ENCODE peak calls at places on chromosome 13, in four cellular contexts. One of them, this sample, is unnamed.
A peak's percentile ranks its signal among the peaks of the same experiment; 100 is the strongest.

GRCh38 chr13:114078501-114079451 is 53.6 kb downstream of the RASA3 start:
- DNase-seq in ovary: peak; percentile 30
- DNase-seq in uterus: peak; percentile 58
- DNase-seq in RWPE2: peak; percentile 56
- DNase-seq in this sample: no peak

GRCh38 chr13:95023405-95023804 is 277.8 kb downstream of the ABCC4 start:
- DNase-seq in RWPE2: no peak
- DNase-seq in uterus: no peak
- DNase-seq in ovary: no peak
- DNase-seq in this sample: no peak

GRCh38 chr13:22517544-22517943 is 663.2 kb upstream of the SGCG start:
- DNase-seq in RWPE2: no peak
- DNase-seq in uterus: no peak
- DNase-seq in ovary: no peak
- DNase-seq in this sample: no peak

GRCh38 chr13:53137777-53138176 is 109.2 kb downstream of the OLFM4 start:
- DNase-seq in RWPE2: no peak
- DNase-seq in uterus: peak; percentile 65
- DNase-seq in ovary: no peak
- DNase-seq in this sample: no peak

GRCh38 chr13:87982436-87982835 is 311.3 kb downstream of the SLITRK5 start:
- DNase-seq in uterus: no peak
- DNase-seq in RWPE2: no peak
- DNase-seq in ovary: no peak
- DNase-seq in this sample: no peak

GRCh38 chr13:111558700-111559088 is 238.3 kb downstream of the TEX29 start:
- DNase-seq in RWPE2: no peak
- DNase-seq in uterus: no peak
- DNase-seq in ovary: no peak
- DNase-seq in this sample: no peak

GRCh38 chr13:113863511-113864302 is at the start of gene GAS6:
- DNase-seq in RWPE2: peak; percentile 62
- DNase-seq in ovary: peak; percentile 75
- DNase-seq in uterus: peak; percentile 67
- DNase-seq in this sample: no peak

GRCh38 chr13:33016414-33017409 is at the start of gene KL:
- DNase-seq in RWPE2: no peak
- DNase-seq in uterus: no peak
- DNase-seq in ovary: no peak
- DNase-seq in this sample: no peak

GRCh38 chr13:21413013-21413412 is 46.1 kb downstream of the ZDHHC20 start:
- DNase-seq in RWPE2: no peak
- DNase-seq in ovary: no peak
- DNase-seq in uterus: no peak
- DNase-seq in this sample: no peak

GRCh38 chr13:31204592-31204991 is 4.8 kb downstream of the B3GLCT start:
- DNase-seq in uterus: peak; percentile 43
- DNase-seq in RWPE2: no peak
- DNase-seq in ovary: no peak
- DNase-seq in this sample: no peak

GRCh38 chr13:44050450-44051063 is 170.9 kb downstream of the LACC1 start:
- DNase-seq in RWPE2: no peak
- DNase-seq in ovary: no peak
- DNase-seq in uterus: no peak
- DNase-seq in this sample: no peak

GRCh38 chr13:109790951-109791605 is 4.7 kb upstream of the IRS2 start:
- DNase-seq in uterus: no peak
- DNase-seq in RWPE2: no peak
- DNase-seq in ovary: no peak
- DNase-seq in this sample: no peak

GRCh38 chr13:91368676-91369425 is 21.4 kb downstream of the MIR17HG start:
- DNase-seq in RWPE2: no peak
- DNase-seq in uterus: no peak
- DNase-seq in ovary: no peak
- DNase-seq in this sample: no peak

GRCh38 chr13:26557393-26558073 is at the start of gene WASF3:
- DNase-seq in RWPE2: peak; percentile 93
- DNase-seq in uterus: peak; percentile 93
- DNase-seq in ovary: peak; percentile 96
- DNase-seq in this sample: peak; percentile 57

GRCh38 chr13:26558912-26559485 is 1.5 kb downstream of the WASF3 start:
- DNase-seq in RWPE2: no peak
- DNase-seq in ovary: no peak
- DNase-seq in uterus: no peak
- DNase-seq in this sample: no peak

GRCh38 chr13:26560456-26560855 is 3.0 kb downstream of the WASF3 start:
- DNase-seq in uterus: no peak
- DNase-seq in ovary: no peak
- DNase-seq in RWPE2: no peak
- DNase-seq in this sample: no peak

GRCh38 chr13:26557051-26557392 is 461 bp upstream of the WASF3 start:
- DNase-seq in uterus: no peak
- DNase-seq in ovary: no peak
- DNase-seq in RWPE2: no peak
- DNase-seq in this sample: no peak

DNA sequence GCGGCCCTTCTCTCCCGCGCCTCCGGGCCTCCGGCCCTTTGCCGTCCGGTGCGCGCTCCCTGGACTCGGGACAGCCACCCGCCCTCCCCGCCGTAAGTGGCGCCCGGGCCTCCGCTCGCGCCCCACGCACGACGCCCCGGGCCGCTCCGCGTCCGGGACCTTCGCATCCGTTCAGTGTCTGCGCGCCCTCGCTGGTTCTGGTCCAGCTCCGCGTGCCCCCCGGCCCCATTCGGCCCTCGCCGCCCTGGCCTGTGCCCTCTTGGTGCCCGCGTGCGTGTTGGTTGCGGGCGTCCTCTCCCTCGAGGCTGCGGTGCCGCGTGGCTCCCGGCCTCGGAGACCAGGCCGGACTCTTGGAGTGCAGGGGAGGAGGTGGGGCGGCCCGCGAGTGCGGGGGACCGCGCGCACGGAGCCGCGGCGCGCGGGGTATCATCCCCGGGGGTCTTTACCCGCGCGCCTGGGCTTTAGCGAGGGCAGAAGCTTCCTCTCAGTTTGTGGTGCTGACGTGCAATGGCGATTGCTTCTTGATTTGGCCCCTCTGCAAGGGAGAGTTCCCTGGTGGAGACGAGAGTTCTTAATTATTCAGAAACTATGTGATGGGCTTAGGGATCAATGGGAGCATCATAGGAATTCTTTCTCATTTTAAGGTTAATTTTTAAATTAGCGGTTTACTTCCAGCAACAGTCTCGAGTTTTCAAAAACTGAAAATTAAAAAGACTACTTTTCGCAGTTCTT is 757 bp downstream of the WASF3 start:
- DNase-seq in RWPE2: no peak
- DNase-seq in ovary: peak; percentile 42
- DNase-seq in uterus: no peak
- DNase-seq in this sample: no peak
- H3K27ac ChIP-seq in RWPE2: peak overlapping the region; percentile 24
- H3K27ac ChIP-seq in ovary: peak overlapping the region; percentile 55
- H3K27ac ChIP-seq in uterus: peak overlapping the region; percentile 40
- H3K27ac ChIP-seq in this sample: peak overlapping the region; percentile 49

GRCh38 chr13:51957377-51958216 is 53.7 kb downstream of the ATP7B start:
- DNase-seq in RWPE2: no peak
- DNase-seq in uterus: no peak
- DNase-seq in ovary: no peak
- DNase-seq in this sample: no peak

GRCh38 chr13:51956717-51957116 is 54.5 kb downstream of the ATP7B start:
- DNase-seq in ovary: no peak
- DNase-seq in RWPE2: no peak
- DNase-seq in uterus: no peak
- DNase-seq in this sample: no peak

GRCh38 chr13:51955841-51956603 is 55.2 kb downstream of the ATP7B start:
- DNase-seq in uterus: no peak
- DNase-seq in ovary: no peak
- DNase-seq in RWPE2: no peak
- DNase-seq in this sample: no peak

GRCh38 chr13:51953347-51953746 is 57.9 kb downstream of the ATP7B start:
- DNase-seq in ovary: no peak
- DNase-seq in uterus: no peak
- DNase-seq in RWPE2: no peak
- DNase-seq in this sample: no peak

DNA sequence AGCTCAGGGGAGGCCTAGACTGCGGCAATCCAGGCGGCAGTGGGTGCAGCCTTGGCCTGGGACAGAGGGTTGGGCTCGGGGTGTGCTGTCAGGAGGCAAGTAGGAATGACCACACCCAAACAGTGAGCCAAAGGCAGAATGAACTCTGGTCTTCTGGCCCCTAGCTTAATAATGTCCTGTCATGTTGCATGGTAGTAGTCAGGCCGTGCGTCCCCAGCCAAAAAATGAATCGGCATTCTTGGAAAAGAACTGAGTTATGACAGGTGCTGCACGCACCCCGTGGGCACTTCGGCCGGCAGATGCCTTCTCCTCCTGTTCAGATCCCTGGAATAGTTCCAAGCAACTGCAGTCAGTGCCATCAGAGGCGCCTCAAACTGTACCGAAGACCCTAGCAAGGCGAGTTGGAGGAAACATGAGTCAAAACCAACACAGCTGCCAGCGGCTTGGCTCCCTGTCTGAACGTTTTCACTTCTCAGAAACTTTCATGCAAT is 55.9 kb downstream of the ATP7B start:
- DNase-seq in ovary: no peak
- DNase-seq in uterus: no peak
- DNase-seq in RWPE2: no peak
- DNase-seq in this sample: no peak
- H3K4me3 ChIP-seq in ovary: no peak overlapping the region
- H3K4me3 ChIP-seq in uterus: no peak overlapping the region
- H3K4me3 ChIP-seq in RWPE2: no peak overlapping the region
- H3K4me3 ChIP-seq in this sample: no peak overlapping the region

DNA sequence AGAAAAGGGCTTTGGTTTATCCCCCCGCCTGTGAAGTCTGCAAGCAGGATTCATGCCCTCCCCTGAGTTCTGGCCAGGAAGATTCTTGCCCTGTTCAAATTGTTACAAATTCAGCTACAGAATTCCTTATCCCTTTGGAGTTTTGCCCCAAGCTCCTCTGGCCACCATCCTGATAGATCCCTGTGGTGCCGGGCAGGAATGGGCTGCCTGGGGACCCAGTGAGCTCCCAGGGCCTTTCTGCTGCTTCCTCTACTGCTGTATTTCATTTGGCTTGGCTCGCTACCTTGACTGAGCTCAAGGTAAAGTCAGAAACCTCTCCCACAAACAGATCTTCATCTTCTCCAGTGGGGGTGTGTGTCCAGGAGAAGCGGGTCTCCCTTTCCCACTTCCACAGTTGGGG is 194.6 kb upstream of the NBEA start:
- DNase-seq in RWPE2: no peak
- DNase-seq in uterus: no peak
- DNase-seq in ovary: no peak
- DNase-seq in this sample: no peak
- H3K27ac ChIP-seq in RWPE2: no peak overlapping the region
- H3K27ac ChIP-seq in uterus: peak overlapping the region; percentile 54
- H3K27ac ChIP-seq in ovary: peak overlapping the region; percentile 17
- H3K27ac ChIP-seq in this sample: no peak overlapping the region

DNA sequence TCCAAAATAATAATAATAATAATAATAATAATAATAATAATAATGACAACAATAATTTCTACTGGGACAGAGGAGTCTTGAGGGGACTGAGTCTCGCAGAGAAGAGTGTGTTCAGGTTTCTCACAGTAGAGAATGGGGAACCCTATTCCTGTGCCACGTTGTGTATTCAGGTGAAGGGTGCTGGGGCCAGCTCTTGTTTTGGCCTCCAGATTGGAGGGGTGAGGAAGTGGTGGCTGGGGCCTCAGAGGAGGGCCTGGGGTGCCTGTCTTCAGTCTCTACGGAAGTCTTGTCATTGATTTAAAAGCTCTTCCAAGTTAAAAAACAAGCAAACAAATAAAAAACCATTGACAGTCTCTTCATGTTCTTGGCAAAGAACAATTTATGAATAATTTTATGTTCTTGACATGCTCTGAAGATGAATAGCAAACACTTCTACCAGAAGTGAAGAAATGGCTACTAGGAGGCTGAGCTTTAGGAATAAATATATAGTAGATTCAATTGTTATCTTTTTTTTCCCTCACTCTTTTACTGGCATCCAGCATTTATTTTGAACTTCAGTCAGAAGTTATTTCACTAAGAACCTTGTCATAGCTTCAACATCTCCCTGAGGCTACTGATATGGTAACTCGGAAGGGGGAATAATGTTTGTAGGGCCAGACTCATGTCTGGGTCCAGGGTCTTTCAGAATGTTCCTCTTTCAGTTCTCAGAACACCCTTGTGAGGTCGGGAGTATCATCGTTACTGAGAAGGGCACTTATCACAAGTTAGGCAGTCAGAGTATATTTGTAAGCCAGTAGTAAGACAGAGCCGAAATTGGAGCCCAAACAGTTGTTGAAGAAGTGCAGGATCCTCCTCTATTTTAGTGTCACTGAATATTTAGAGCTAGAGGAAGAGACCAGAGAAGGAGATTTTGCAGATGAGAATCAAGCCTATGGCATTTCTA is 13.1 kb downstream of the LRCH1 start:
- DNase-seq in ovary: no peak
- DNase-seq in RWPE2: no peak
- DNase-seq in uterus: no peak
- DNase-seq in this sample: no peak
- H3K4me3 ChIP-seq in ovary: no peak overlapping the region
- H3K4me3 ChIP-seq in RWPE2: no peak overlapping the region
- H3K4me3 ChIP-seq in uterus: no peak overlapping the region
- H3K4me3 ChIP-seq in this sample: no peak overlapping the region

GRCh38 chr13:100735494-100735893 is 60.9 kb upstream of the TMTC4 start:
- DNase-seq in RWPE2: no peak
- DNase-seq in ovary: no peak
- DNase-seq in uterus: no peak
- DNase-seq in this sample: no peak
- H3K27ac ChIP-seq in RWPE2: no peak overlapping the region
- H3K27ac ChIP-seq in ovary: no peak overlapping the region
- H3K27ac ChIP-seq in uterus: no peak overlapping the region
- H3K27ac ChIP-seq in this sample: no peak overlapping the region

DNA sequence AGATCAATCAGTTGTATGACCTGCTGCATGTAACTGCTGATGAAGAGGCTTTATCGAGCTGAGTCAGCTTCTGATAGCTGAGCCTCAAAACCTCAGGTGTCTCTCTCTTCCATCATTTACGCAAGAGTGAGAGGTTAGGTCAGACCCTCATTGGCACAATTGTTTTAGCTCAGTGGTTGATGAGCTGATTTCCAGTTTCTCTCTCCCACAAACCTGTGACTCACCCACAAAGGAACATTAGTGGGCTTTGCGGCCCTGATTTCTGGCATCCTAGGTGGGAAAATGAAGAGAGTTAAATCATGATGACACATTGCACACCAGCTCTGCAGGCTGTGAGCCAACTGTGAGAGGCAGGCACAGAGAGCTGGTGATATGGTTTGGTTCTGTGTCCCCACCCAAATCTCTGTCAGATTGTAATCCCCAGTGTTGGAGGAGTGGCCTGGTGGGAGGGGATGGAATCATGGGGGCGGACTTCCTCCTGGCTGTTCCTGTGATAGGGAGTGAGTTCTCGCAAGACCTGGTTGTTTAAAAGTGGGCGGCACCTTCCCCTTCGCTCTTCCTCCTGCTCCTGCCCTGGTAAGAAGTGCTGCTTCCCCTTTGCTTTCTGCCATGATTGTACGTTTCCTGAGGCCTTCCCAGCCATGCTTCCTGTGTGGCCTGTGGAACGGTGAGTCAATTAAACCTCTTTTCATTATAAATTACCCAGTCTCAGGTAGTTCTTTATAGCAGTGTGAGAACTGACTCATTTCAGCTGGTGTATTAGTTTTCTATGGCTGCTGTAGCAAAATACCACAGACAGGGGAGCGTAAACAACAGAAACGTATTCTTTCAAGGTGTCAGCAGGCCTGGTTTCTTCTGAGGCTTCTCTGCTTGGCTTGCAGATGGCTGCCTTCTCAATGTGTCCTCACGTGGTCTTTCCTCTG is 33.5 kb upstream of the TMTC4 start:
- DNase-seq in ovary: no peak
- DNase-seq in uterus: no peak
- DNase-seq in RWPE2: no peak
- DNase-seq in this sample: no peak
- H3K4me3 ChIP-seq in ovary: no peak overlapping the region
- H3K4me3 ChIP-seq in uterus: no peak overlapping the region
- H3K4me3 ChIP-seq in RWPE2: no peak overlapping the region
- H3K4me3 ChIP-seq in this sample: no peak overlapping the region